ENCODE peak calls at places on chromosome 10, in seven cellular contexts. K is HL-60, Q is GM23338, C is stomach, P is HCT116, A is suprapubic skin, B is transverse colon. G is an unnamed sample.

GRCh38 chr10:132336064-132336746 is 4.2 kb downstream of the LRRC27 start:
- DNase-seq in B (no peak), Q (no peak), P (no peak), A (no peak), C (no peak), K (no peak), G (no peak)

GRCh38 chr10:124278356-124278755 is 140.4 kb downstream of the OAT start:
- DNase-seq in P (no peak), K (no peak), C (no peak), A (no peak), B (no peak), Q (no peak), G (no peak)

GRCh38 chr10:101215397-101216206 is 13.7 kb downstream of the LBX1 start:
- DNase-seq in K (no peak), P (no peak), A (no peak), C (no peak), B (no peak), Q (peak), G (no peak)

GRCh38 chr10:133129854-133130495 is 30.0 kb upstream of the KNDC1 start:
- DNase-seq in B (no peak), P (no peak), C (no peak), K (no peak), Q (no peak), A (peak), G (no peak)

GRCh38 chr10:127904931-127905622 is 1.8 kb upstream of the PTPRE start:
- DNase-seq in A (no peak), C (no peak), P (no peak), Q (no peak), K (no peak), B (no peak), G (no peak)

GRCh38 chr10:132185601-132186487 is 904 bp upstream of the DPYSL4 start:
- DNase-seq in A (no peak), B (peak), Q (peak), C (peak), K (no peak), P (peak), G (no peak)

GRCh38 chr10:6694447-6695155 is 114.5 kb upstream of the PRKCQ start:
- DNase-seq in K (no peak), Q (no peak), B (no peak), A (no peak), C (no peak), P (no peak), G (no peak)

GRCh38 chr10:130990536-130990935 is 321.0 kb downstream of the TCERG1L start:
- DNase-seq in C (no peak), B (no peak), P (no peak), A (no peak), K (no peak), Q (no peak), G (no peak)

GRCh38 chr10:14878266-14879054 is at the start of gene SUV39H2:
- DNase-seq in C (peak), Q (peak), A (peak), P (peak), B (peak), K (peak), G (peak)

GRCh38 chr10:97759157-97759980 is 12.4 kb downstream of the SFRP5 start:
- DNase-seq in P (peak), K (no peak), C (peak), B (peak), Q (peak), A (no peak), G (peak)

GRCh38 chr10:131577786-131578471 is 266.4 kb upstream of the TCERG1L start:
- DNase-seq in K (no peak), A (peak), Q (no peak), C (peak), P (no peak), B (no peak), G (no peak)

GRCh38 chr10:127017406-127018297 is 112.4 kb downstream of the DOCK1 start:
- DNase-seq in P (no peak), K (no peak), Q (no peak), A (no peak), C (no peak), B (no peak), G (no peak)

GRCh38 chr10:119364941-119365340 is 157.6 kb downstream of the GRK5 start:
- DNase-seq in B (no peak), C (no peak), Q (no peak), P (no peak), A (no peak), K (no peak), G (no peak)

GRCh38 chr10:133308431-133309110 is at the start of the genes TUBGCP2 and ZNF511:
- DNase-seq in P (no peak), B (peak), A (peak), Q (peak), C (peak), K (peak), G (peak)

GRCh38 chr10:25820496-25821415 is 113.3 kb upstream of the MYO3A start:
- DNase-seq in A (no peak), B (no peak), C (no peak), Q (no peak), P (no peak), K (no peak), G (no peak)

GRCh38 chr10:99457808-99458207 is 27.4 kb upstream of the GOT1 start:
- DNase-seq in K (no peak), A (no peak), B (no peak), Q (no peak), C (no peak), P (no peak), G (no peak)

GRCh38 chr10:121753726-121754476 is 155.7 kb upstream of the FGFR2 start:
- DNase-seq in Q (peak), C (no peak), K (no peak), A (no peak), P (peak), B (no peak), G (peak)

GRCh38 chr10:132387723-132388210 is 9.2 kb upstream of the PWWP2B start:
- DNase-seq in P (no peak), B (peak), Q (peak), C (peak), K (no peak), A (peak), G (peak)

GRCh38 chr10:58460157-58460556 is 52.5 kb upstream of the BICC1 start:
- DNase-seq in Q (no peak), K (no peak), P (no peak), C (no peak), B (no peak), A (no peak), G (no peak)

GRCh38 chr10:32955299-32955772 is 2.7 kb downstream of the ITGB1 start:
- DNase-seq in P (no peak), C (no peak), K (no peak), B (no peak), A (no peak), Q (no peak), G (no peak)

GRCh38 chr10:44390585-44391072 is 5.7 kb upstream of the CXCL12 start:
- DNase-seq in B (no peak), C (no peak), A (no peak), P (no peak), Q (no peak), K (no peak), G (no peak)

GRCh38 chr10:35447693-35448407 is 111.5 kb downstream of the CCNY start:
- DNase-seq in B (peak), K (no peak), A (no peak), C (peak), P (peak), Q (peak), G (no peak)

GRCh38 chr10:35933491-35933890 is 291.4 kb upstream of the FZD8 start:
- DNase-seq in A (no peak), K (no peak), C (no peak), Q (no peak), P (no peak), B (no peak), G (no peak)

GRCh38 chr10:103609231-103610082 is 116.0 kb downstream of the NEURL1 start:
- DNase-seq in P (no peak), Q (no peak), C (no peak), B (no peak), A (no peak), K (no peak), G (no peak)

GRCh38 chr10:46293832-46294640 is 7.2 kb downstream of the ANTXRL start:
- DNase-seq in C (no peak), A (peak), P (no peak), Q (no peak), K (no peak), B (peak), G (no peak)

GRCh38 chr10:112435013-112435619 is 11.6 kb downstream of the ZDHHC6 start:
- DNase-seq in P (peak), C (no peak), A (no peak), K (no peak), B (no peak), Q (peak), G (no peak)

GRCh38 chr10:131048595-131048994 is 262.9 kb downstream of the TCERG1L start:
- DNase-seq in K (no peak), Q (peak), A (no peak), B (no peak), C (no peak), P (no peak), G (no peak)

GRCh38 chr10:85548038-85548437 is 818.6 kb downstream of the GRID1 start:
- DNase-seq in C (no peak), B (peak), Q (peak), A (no peak), P (peak), K (no peak), G (no peak)

GRCh38 chr10:28054211-28054888 is 55.5 kb upstream of the ODAD2 start:
- DNase-seq in A (no peak), B (no peak), Q (no peak), K (no peak), P (peak), C (no peak), G (no peak)

GRCh38 chr10:68871105-68871711 is 29.9 kb upstream of the DDX50 start:
- DNase-seq in C (no peak), P (no peak), K (no peak), Q (peak), B (no peak), A (no peak), G (no peak)

GRCh38 chr10:12981570-12981969 is 19.9 kb downstream of the CCDC3 start:
- DNase-seq in K (no peak), A (no peak), Q (no peak), P (peak), B (no peak), C (no peak), G (no peak)

GRCh38 chr10:130492266-130492934 is 356.2 kb downstream of the GLRX3 start:
- DNase-seq in P (no peak), A (peak), C (no peak), Q (no peak), K (no peak), B (no peak), G (no peak)

GRCh38 chr10:59290448-59290847 is 71.9 kb downstream of the FAM13C start:
- DNase-seq in B (no peak), P (no peak), A (no peak), Q (peak), K (no peak), C (no peak), G (no peak)

GRCh38 chr10:80443531-80443974 is 10.6 kb upstream of the TSPAN14 start:
- DNase-seq in B (peak), C (no peak), Q (peak), P (no peak), K (no peak), A (no peak), G (no peak)

GRCh38 chr10:77290528-77291155 is 347.0 kb downstream of the KCNMA1 start:
- DNase-seq in Q (no peak), P (no peak), C (no peak), K (no peak), A (no peak), B (no peak), G (no peak)

GRCh38 chr10:75793848-75794247 is 362.4 kb downstream of the LRMDA start:
- DNase-seq in P (no peak), C (no peak), K (no peak), A (no peak), Q (no peak), B (no peak), G (no peak)

GRCh38 chr10:75782463-75783248 is 351.2 kb downstream of the LRMDA start:
- DNase-seq in C (no peak), K (no peak), P (no peak), B (no peak), Q (no peak), A (no peak), G (no peak)

DNA sequence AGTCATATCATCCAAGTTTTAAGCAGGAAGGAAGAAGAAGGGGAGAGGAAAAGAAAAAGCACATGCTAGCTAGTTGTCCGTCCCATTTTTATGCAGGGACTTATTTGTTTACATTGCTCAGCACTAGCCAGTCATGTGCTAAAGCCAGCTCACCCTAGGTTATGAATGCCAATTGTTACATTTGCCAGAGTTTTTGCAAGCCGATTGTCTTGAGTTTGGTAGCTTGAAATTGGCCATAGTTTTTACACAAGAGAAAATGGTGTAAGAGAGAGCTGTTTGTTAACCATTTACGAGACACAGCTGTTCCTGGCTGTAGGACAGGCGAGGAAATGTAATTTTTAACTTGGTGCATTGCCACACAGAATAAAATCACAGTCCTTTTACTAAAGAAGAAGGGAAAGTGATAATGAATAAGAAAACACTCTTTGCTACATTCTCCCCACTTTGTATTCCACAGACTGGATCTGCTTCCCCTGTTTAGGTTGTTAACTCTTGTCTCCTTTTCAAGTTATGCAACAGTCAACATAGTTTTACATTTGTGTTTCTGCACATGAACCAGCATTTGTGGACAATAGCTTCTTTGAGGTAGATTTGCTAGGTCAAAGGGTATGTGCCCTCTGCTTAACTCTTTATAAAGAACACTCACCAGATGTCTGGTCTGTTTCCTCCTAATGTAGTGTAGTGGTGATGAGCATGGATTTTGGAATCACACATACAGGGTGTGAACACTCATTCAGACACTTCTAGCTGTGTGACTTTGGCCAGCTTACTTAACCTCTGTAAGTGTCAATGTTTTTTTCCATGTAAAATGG is 357.2 kb downstream of the LRMDA start:
- DNase-seq in P (no peak), Q (no peak), K (no peak), C (no peak), B (no peak), A (no peak), G (no peak)
- TF ChIP-seq POLR2AphosphoS5 in P (no peak), Q (no peak), K (no peak), C (peak), B (peak), A (no peak), G (no peak)

GRCh38 chr10:30007406-30007805 is 52.0 kb downstream of the JCAD start:
- DNase-seq in P (no peak), Q (no peak), B (no peak), K (no peak), C (no peak), A (no peak), G (no peak)

GRCh38 chr10:30006410-30006809 is 53.0 kb downstream of the JCAD start:
- DNase-seq in P (no peak), Q (no peak), A (no peak), C (no peak), K (no peak), B (no peak), G (no peak)

GRCh38 chr10:29998142-29998808 is 61.1 kb downstream of the JCAD start:
- DNase-seq in B (peak), C (peak), Q (peak), A (peak), P (peak), K (peak), G (peak)

GRCh38 chr10:30000802-30001571 is 58.4 kb downstream of the JCAD start:
- DNase-seq in C (no peak), Q (no peak), K (no peak), B (peak), A (peak), P (no peak), G (no peak)

DNA sequence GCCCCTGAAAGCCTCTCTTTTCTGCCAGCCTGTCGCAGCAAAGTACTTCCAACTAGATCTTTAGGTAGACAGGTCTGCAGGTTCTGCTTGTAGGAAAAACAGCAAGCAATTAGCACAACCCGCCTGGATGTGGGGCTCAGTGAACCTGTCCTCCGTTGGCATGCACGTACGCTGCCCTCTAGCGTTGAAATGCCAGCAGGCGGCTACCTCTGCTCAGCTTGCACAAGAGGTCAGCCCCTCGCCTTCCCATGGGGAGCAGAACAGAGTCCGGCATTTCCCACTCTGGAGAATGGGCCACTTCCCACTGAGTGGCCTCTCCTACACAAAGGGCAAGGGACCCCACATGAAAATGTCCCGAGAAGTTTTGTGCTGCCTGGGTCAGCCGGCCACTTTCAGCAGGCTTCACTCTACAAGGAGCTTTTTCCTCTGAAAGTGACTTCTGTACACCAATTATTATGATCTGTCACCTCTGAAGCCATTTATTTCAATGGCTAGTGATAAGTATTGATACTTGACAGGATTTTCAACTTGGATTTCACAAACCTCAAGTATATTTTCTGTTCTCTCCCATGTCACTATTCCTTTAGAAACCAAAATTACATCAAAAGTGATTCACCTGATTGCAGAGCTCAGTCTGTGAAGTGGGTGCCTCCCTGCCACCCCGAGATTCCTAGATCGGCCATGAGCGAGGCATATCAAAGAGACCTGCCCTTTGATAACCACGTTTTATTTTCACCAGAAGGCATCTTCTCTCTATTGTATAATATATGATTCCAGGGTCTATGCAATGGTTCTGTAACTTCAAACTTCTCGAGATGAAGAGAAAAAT is 56.7 kb downstream of the JCAD start:
- DNase-seq in A (peak), K (no peak), C (peak), P (peak), Q (peak), B (peak), G (peak)
- TF ChIP-seq POLR2AphosphoS5 in A (no peak), K (no peak), C (no peak), P (no peak), Q (no peak), B (no peak), G (no peak)

GRCh38 chr10:72272689-72273409 is 875 bp upstream of the DDIT4 start:
- DNase-seq in A (peak), B (peak), P (peak), C (peak), K (no peak), Q (peak), G (peak)
- TF ChIP-seq POLR2AphosphoS5 in A (peak), B (peak), P (peak), C (peak), K (no peak), Q (peak), G (no peak)

GRCh38 chr10:43287056-43288007 is 20.5 kb upstream of the RASGEF1A start:
- DNase-seq in K (peak), A (no peak), B (peak), C (peak), P (peak), Q (peak), G (no peak)
- TF ChIP-seq POLR2AphosphoS5 in K (peak), A (no peak), B (no peak), C (peak), P (peak), Q (no peak), G (no peak)